ENCODE peak calls at places on chromosome 11, in seven cellular contexts. W is HepG2, S is HCT116, Z is K562, E is SK-N-SH, M is H1, B is T47D. O is an unnamed sample.

GRCh38 chr11:13674799-13675509 is 6.5 kb downstream of the FAR1 start:
- DNase-seq in W (no peak), S (no peak), Z (no peak), E (no peak), M (no peak), B (no peak), O (no peak)

GRCh38 chr11:115042002-115042401 is 363.7 kb downstream of the NXPE2 start:
- DNase-seq in W (no peak), S (no peak), Z (no peak), E (peak), M (no peak), B (no peak), O (no peak)

GRCh38 chr11:96125400-96125799 is 201.5 kb upstream of the MTMR2 start:
- DNase-seq in W (peak), S (no peak), Z (no peak), E (no peak), M (no peak), B (no peak), O (no peak)

GRCh38 chr11:46240371-46240770 is 37.1 kb upstream of the CREB3L1 start:
- DNase-seq in W (no peak), S (no peak), Z (no peak), E (no peak), M (no peak), B (no peak), O (no peak)

GRCh38 chr11:128409476-128409875 is 177.9 kb downstream of the ETS1 start:
- DNase-seq in W (no peak), S (no peak), Z (no peak), E (no peak), M (no peak), B (no peak), O (no peak)

GRCh38 chr11:23957309-23957708 is 539.5 kb upstream of the LUZP2 start:
- DNase-seq in W (no peak), S (no peak), Z (no peak), E (no peak), M (no peak), B (no peak), O (no peak)

GRCh38 chr11:3926458-3927095 is 71.1 kb downstream of the STIM1 start:
- DNase-seq in W (no peak), S (no peak), Z (no peak), E (no peak), M (no peak), B (no peak), O (no peak)

GRCh38 chr11:2265396-2265795 is 5.0 kb downstream of the ASCL2 start:
- DNase-seq in W (no peak), S (no peak), Z (no peak), E (no peak), M (no peak), B (no peak), O (peak)

GRCh38 chr11:77047007-77047927 is 13.1 kb downstream of the B3GNT6 start:
- DNase-seq in W (peak), S (peak), Z (peak), E (peak), M (peak), B (no peak), O (peak)

GRCh38 chr11:27174026-27174425 is 133.4 kb downstream of the BBOX1 start:
- DNase-seq in W (peak), S (no peak), Z (no peak), E (no peak), M (no peak), B (peak), O (no peak)

GRCh38 chr11:122804161-122804560 is 34.1 kb upstream of the CRTAM start:
- DNase-seq in W (no peak), S (no peak), Z (no peak), E (no peak), M (no peak), B (no peak), O (no peak)

GRCh38 chr11:12110201-12110713 is at the start of gene MICAL2:
- DNase-seq in W (peak), S (peak), Z (peak), E (peak), M (peak), B (peak), O (peak)

GRCh38 chr11:1749787-1750351 is 526 bp downstream of the IFITM10 start:
- DNase-seq in W (no peak), S (no peak), Z (no peak), E (no peak), M (no peak), B (peak), O (no peak)

GRCh38 chr11:46278387-46279173 is 1.1 kb downstream of the CREB3L1 start:
- DNase-seq in W (no peak), S (no peak), Z (peak), E (peak), M (no peak), B (no peak), O (no peak)

GRCh38 chr11:3920148-3920852 is 64.8 kb downstream of the STIM1 start:
- DNase-seq in W (no peak), S (peak), Z (peak), E (no peak), M (no peak), B (no peak), O (peak)

GRCh38 chr11:121741954-121742361 is 289.2 kb upstream of the SORL1-AS1 start:
- DNase-seq in W (no peak), S (no peak), Z (no peak), E (peak), M (no peak), B (no peak), O (no peak)

GRCh38 chr11:57460017-57460755 is at the start of gene RTN4RL2:
- DNase-seq in W (peak), S (peak), Z (peak), E (peak), M (no peak), B (peak), O (no peak)

GRCh38 chr11:73956876-73957653 is 6.2 kb downstream of the DNAJB13 start:
- DNase-seq in W (no peak), S (no peak), Z (no peak), E (no peak), M (no peak), B (no peak), O (no peak)

DNA sequence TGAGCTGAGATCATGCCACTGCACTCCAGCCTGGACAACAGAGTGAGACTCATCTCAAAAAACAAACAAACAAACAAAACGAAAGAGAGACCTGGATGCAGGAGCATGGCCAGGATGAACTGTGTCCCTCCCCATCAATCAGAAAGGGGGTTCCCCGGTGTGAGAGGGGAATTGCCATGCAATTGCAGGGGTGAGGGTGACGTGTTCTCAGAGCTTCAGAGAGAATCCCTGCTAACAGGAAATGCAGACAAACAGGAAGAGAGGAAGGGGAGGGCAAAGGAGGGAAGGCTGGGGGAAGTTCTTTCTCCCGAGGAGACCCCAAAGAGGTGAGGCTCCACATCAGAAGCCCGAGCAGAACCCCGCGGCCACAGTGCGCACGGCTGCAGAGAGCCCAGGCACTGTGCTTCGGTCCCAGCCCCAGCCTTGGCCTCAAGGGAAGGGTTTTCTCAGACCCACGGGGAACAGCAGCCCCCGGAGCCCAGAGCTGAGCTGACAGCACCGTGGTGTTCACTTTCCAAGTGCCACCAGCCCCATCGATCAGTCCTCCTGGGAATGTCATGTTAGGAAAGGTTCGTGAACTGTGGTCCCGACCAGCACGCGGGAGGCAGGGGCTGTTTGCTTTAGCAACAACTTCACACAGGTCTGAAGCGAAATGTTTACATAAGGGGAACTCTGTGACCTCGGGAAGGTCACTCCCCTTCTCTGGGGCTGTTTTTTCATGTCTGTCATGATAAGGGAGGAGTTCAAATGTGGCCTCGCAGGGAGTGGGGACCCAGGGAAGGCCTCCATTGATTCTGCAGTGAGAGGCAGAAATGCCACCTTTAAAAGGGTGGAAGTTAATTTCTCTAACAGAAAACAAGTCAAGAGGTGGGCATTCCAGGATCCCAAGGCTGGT is 108.0 kb upstream of the ANO1 start:
- DNase-seq in W (peak), S (no peak), Z (peak), E (no peak), M (no peak), B (no peak), O (no peak)
- TF ChIP-seq JUND in W (peak), S (no peak), Z (no peak), E (no peak), M (no peak), B (no peak), O (no peak)

GRCh38 chr11:86067230-86068137 is 1.4 kb downstream of the PICALM start:
- DNase-seq in W (peak), S (no peak), Z (peak), E (no peak), M (no peak), B (no peak), O (no peak)

GRCh38 chr11:86068951-86069407 is at the start of gene PICALM:
- DNase-seq in W (peak), S (peak), Z (peak), E (peak), M (peak), B (peak), O (peak)

GRCh38 chr11:86070435-86071056 is 1.7 kb upstream of the PICALM start:
- DNase-seq in W (no peak), S (no peak), Z (no peak), E (no peak), M (no peak), B (no peak), O (no peak)

GRCh38 chr11:86068138-86068861 is 584 bp downstream of the PICALM start:
- DNase-seq in W (peak), S (no peak), Z (peak), E (peak), M (no peak), B (no peak), O (no peak)

GRCh38 chr11:86069408-86070086 is 663 bp upstream of the PICALM start:
- DNase-seq in W (peak), S (peak), Z (peak), E (peak), M (peak), B (no peak), O (peak)
- TF ChIP-seq JUND in W (no peak), S (no peak), Z (peak), E (peak), M (peak), B (no peak), O (no peak)

DNA sequence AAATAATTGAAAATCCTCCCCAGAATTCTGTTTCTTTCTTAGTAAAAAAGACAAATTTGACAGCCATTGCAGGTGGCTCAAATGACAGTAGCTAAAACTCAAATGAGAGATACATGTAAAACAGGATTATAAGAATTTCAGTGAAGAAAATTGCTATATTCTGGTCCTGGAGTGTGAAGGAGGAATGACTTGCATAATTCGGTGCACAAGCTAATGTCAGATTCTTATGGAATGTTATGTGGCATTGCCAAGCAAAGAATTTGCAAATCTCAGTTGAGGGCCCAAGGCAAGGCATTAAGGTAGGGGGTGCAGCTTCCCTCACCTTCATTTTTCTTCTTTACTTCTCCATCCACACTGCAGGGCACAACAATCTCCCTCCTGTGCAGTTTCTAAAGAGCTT is 35.4 kb downstream of the RAB38 start:
- DNase-seq in W (no peak), S (no peak), Z (no peak), E (no peak), M (no peak), B (no peak), O (no peak)
- TF ChIP-seq JUND in W (no peak), S (no peak), Z (no peak), E (no peak), M (no peak), B (no peak), O (no peak)

DNA sequence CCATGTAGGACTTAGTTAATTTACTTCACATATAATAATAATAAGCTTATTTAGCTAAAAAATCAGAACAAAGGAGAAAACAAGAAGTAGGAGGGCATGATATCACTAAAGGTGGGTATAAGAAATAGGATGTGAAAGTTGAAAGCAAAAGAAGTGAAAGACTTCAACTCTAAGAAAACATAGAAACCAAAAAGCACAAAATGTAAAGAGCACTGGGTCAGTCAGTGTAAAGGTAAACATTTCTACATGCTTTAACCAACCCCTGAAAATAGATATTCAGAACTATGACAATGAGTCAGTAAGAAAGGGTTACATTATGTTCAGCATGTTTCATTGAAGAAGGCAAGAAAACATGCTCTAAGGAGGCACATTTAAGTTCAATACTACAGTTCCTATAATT is 298.8 kb downstream of the SWAP70 start:
- DNase-seq in W (no peak), S (no peak), Z (no peak), E (no peak), M (no peak), B (no peak), O (peak)
- TF ChIP-seq JUND in W (no peak), S (no peak), Z (no peak), E (no peak), M (no peak), B (no peak), O (no peak)

GRCh38 chr11:8574798-8575197 is 19.2 kb downstream of the STK33 start:
- DNase-seq in W (no peak), S (no peak), Z (no peak), E (no peak), M (no peak), B (no peak), O (no peak)
- TF ChIP-seq JUND in W (no peak), S (no peak), Z (no peak), E (no peak), M (no peak), B (no peak), O (no peak)

GRCh38 chr11:84295815-84296214 is 1009.6 kb upstream of the CCDC90B start:
- DNase-seq in W (no peak), S (no peak), Z (no peak), E (no peak), M (no peak), B (no peak), O (no peak)

GRCh38 chr11:84300112-84300511 is 1013.9 kb upstream of the CCDC90B start:
- DNase-seq in W (no peak), S (no peak), Z (no peak), E (no peak), M (no peak), B (no peak), O (no peak)
- TF ChIP-seq JUND in W (no peak), S (no peak), Z (no peak), E (no peak), M (no peak), B (no peak), O (no peak)

GRCh38 chr11:7449196-7449840 is 36.0 kb upstream of the OLFML1 start:
- DNase-seq in W (no peak), S (no peak), Z (no peak), E (no peak), M (no peak), B (no peak), O (no peak)

GRCh38 chr11:7448126-7448525 is 37.2 kb upstream of the OLFML1 start:
- DNase-seq in W (no peak), S (no peak), Z (no peak), E (no peak), M (no peak), B (no peak), O (no peak)

GRCh38 chr11:7439921-7440320 is 45.4 kb upstream of the OLFML1 start:
- DNase-seq in W (no peak), S (no peak), Z (no peak), E (no peak), M (no peak), B (no peak), O (no peak)

GRCh38 chr11:7442588-7443215 is 42.6 kb upstream of the OLFML1 start:
- DNase-seq in W (peak), S (peak), Z (peak), E (peak), M (peak), B (peak), O (peak)

GRCh38 chr11:7444582-7444981 is 40.7 kb upstream of the OLFML1 start:
- DNase-seq in W (no peak), S (no peak), Z (no peak), E (no peak), M (no peak), B (no peak), O (no peak)
- TF ChIP-seq JUND in W (no peak), S (no peak), Z (no peak), E (no peak), M (no peak), B (no peak), O (no peak)

DNA sequence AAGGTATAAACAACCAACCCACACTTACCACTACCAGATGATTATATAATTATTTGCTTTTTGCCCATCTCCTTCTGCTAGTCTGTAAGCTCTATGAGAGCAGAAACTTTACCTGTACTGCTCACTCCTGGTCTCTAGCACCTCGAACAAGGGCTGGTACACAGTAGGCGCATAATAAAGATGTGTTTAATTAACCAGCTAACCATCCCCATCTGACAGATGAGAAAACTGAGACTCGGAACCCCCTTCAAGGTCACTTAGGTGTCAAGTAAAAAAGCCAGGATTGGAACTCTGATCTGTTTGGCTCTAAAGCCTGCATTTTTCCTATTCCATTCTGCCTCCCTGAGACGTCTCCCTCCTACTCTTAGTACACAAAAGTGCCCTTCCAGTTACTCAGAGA is 370.3 kb downstream of the TENM4 start:
- DNase-seq in W (no peak), S (no peak), Z (no peak), E (no peak), M (no peak), B (no peak), O (no peak)
- TF ChIP-seq JUND in W (no peak), S (no peak), Z (no peak), E (no peak), M (no peak), B (no peak), O (no peak)

DNA sequence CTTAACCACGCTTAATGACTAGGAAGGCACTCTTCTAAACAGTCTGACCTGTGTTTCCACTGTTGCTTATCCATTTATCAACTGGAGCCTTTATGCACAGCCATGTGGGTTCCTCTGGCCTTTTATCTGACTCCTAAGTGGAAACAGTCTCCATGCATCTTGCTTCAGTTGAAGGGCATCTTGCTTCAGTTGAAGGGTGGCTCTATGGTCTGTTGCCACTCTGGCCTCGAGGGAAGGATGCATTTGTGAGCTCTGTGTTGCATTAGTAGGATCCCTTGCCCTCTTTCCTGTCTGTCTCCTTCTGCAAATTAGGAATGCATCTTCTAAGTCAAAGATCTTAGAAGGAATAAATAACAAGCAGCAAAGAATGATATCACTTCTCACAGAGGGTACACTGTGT is 25.8 kb upstream of the C11orf96 start:
- DNase-seq in W (no peak), S (no peak), Z (no peak), E (peak), M (no peak), B (no peak), O (no peak)
- TF ChIP-seq JUND in W (no peak), S (no peak), Z (no peak), E (no peak), M (no peak), B (no peak), O (no peak)

O was measured in GM12878.